ENCODE peak calls at places on chromosomes 11 and 22, in ten cellular contexts. X is NCI-H524; I is GF-D8; E is GM03348; J is CD4-positive, alpha-beta T cell; D is H9; F is fibroblast of pulmonary artery; P is amniotic epithelial cell; R is heart right ventricle; T is brain microvascular endothelial cell. Q is an unnamed sample.

GRCh38 chr11:66956689-66957290 is 1.4 kb downstream of the PC start:
- DNase-seq in I (peak), D (peak), T (peak), E (peak), F (peak), X (no peak), P (peak), J (no peak), R (no peak), Q (peak)

GRCh38 chr11:63491240-63491587 is 247 bp upstream of the PLAAT5 start:
- DNase-seq in T (no peak), F (no peak), J (no peak), I (no peak), E (no peak), R (no peak), P (no peak), D (no peak), X (no peak), Q (no peak)

GRCh38 chr11:12060385-12060980 is 49.9 kb upstream of the MICAL2 start:
- DNase-seq in J (no peak), P (no peak), X (no peak), I (no peak), E (no peak), F (no peak), D (no peak), R (no peak), T (no peak), Q (no peak)

GRCh38 chr11:117037279-117037951 is 60.8 kb downstream of the SIK3 start:
- DNase-seq in P (peak), F (no peak), R (no peak), D (no peak), T (no peak), I (no peak), J (no peak), E (no peak), X (no peak), Q (no peak)

GRCh38 chr22:49971232-49972162 is 10.9 kb downstream of the PIM3 start:
- DNase-seq in E (peak), R (peak), T (peak), F (peak), I (peak), J (no peak), X (no peak), D (peak), P (peak), Q (peak)

GRCh38 chr11:110830344-110831141 is 118.3 kb upstream of the ARHGAP20 start:
- DNase-seq in D (peak), E (no peak), I (no peak), T (no peak), J (no peak), R (no peak), F (no peak), X (no peak), P (peak), Q (no peak)

GRCh38 chr11:36976740-36977139 is 378.7 kb upstream of the RAG2 start:
- DNase-seq in F (no peak), R (peak), J (no peak), X (no peak), D (no peak), E (no peak), P (no peak), I (no peak), T (no peak), Q (no peak)

GRCh38 chr22:31474743-31475142 is 14.9 kb downstream of the EIF4ENIF1 start:
- DNase-seq in J (no peak), T (peak), F (peak), P (peak), D (no peak), E (peak), I (no peak), X (no peak), R (no peak), Q (no peak)

GRCh38 chr11:70205049-70205725 is 2.1 kb downstream of the FADD start:
- DNase-seq in T (peak), E (no peak), I (no peak), F (peak), R (no peak), P (peak), D (no peak), J (no peak), X (no peak), Q (no peak)

GRCh38 chr22:24768537-24769374 is 5.8 kb downstream of the PIWIL3 start:
- DNase-seq in I (no peak), P (peak), X (peak), J (peak), R (peak), T (peak), E (peak), F (peak), D (peak), Q (peak)

GRCh38 chr22:29734853-29735252 is 15.1 kb downstream of the CABP7 start:
- DNase-seq in J (no peak), R (no peak), F (no peak), I (no peak), T (no peak), P (no peak), E (no peak), X (no peak), D (peak), Q (no peak)

GRCh38 chr22:39665661-39666431 is 95.3 kb downstream of the CACNA1I start:
- DNase-seq in F (no peak), P (no peak), E (no peak), I (no peak), X (no peak), D (no peak), R (no peak), J (no peak), T (no peak), Q (no peak)

Q was measured in AML-193.